ENCODE peak calls at places on chromosomes 13 and 19, in eight cellular contexts. H, O, K, W, C, F, M and G are unnamed samples.

GRCh38 chr19:18202759-18203407 is 959 bp downstream of the RAB3A start:
- DNase-seq in M (no peak), C (no peak), H (peak), K (peak), F (peak), O (no peak), W (no peak), G (no peak)

GRCh38 chr13:60591348-60591747 is 194.3 kb downstream of the TDRD3 start:
- DNase-seq in C (peak), H (no peak), O (no peak), K (no peak), M (no peak), W (no peak), F (no peak), G (no peak)

GRCh38 chr13:44236370-44236769 is 137.3 kb upstream of the SERP2 start:
- DNase-seq in C (peak), W (no peak), H (no peak), K (no peak), M (no peak), O (no peak), F (no peak), G (no peak)

GRCh38 chr19:18230941-18231734 is 4.9 kb upstream of the PDE4C start:
- DNase-seq in O (no peak), F (no peak), W (no peak), C (peak), M (no peak), K (peak), H (no peak), G (no peak)

GRCh38 chr19:10139952-10140351 is 20.3 kb upstream of the EIF3G start:
- DNase-seq in O (no peak), F (no peak), M (no peak), C (no peak), K (no peak), H (no peak), W (no peak), G (no peak)

GRCh38 chr19:14479985-14480694 is 5.0 kb upstream of the PTGER1 start:
- DNase-seq in C (no peak), H (peak), M (peak), F (peak), W (no peak), O (peak), K (no peak), G (peak)

GRCh38 chr13:74250738-74251190 is 116.6 kb upstream of the KLF12 start:
- DNase-seq in M (no peak), H (no peak), W (no peak), K (no peak), C (peak), O (no peak), F (no peak), G (no peak)

GRCh38 chr13:76887070-76887563 is 912 bp upstream of the KCTD12 start:
- DNase-seq in M (peak), W (no peak), H (peak), O (no peak), F (no peak), K (peak), C (no peak), G (no peak)

GRCh38 chr19:7356899-7357627 is 8.3 kb downstream of the ARHGEF18 start:
- DNase-seq in C (no peak), H (no peak), O (no peak), M (no peak), W (no peak), K (no peak), F (no peak), G (no peak)

GRCh38 chr19:38849746-38850230 is at the start of gene HNRNPL:
- DNase-seq in F (peak), W (no peak), M (peak), O (peak), C (no peak), K (no peak), H (peak), G (peak)

GRCh38 chr19:17860993-17861360 is 1.3 kb downstream of the RPL18A start:
- DNase-seq in O (no peak), F (no peak), W (no peak), M (no peak), H (no peak), K (no peak), C (no peak), G (no peak)

GRCh38 chr19:51712461-51713081 is 11.2 kb downstream of the HAS1 start:
- DNase-seq in C (no peak), O (no peak), W (no peak), F (peak), K (no peak), M (no peak), H (peak), G (peak)

GRCh38 chr13:27140060-27140459 is 31.6 kb downstream of the USP12 start:
- DNase-seq in K (no peak), O (no peak), W (no peak), F (no peak), C (no peak), M (no peak), H (no peak), G (no peak)

GRCh38 chr13:80151016-80151415 is 189.9 kb downstream of the SPRY2 start:
- DNase-seq in F (no peak), C (no peak), M (no peak), O (no peak), H (no peak), W (no peak), K (no peak), G (no peak)

GRCh38 chr13:100392709-100393630 is 195.6 kb downstream of the GGACT start:
- DNase-seq in F (peak), M (no peak), C (peak), W (peak), H (no peak), K (peak), O (no peak), G (peak)

GRCh38 chr19:54248016-54248601 is 5.5 kb upstream of the LILRA6 start:
- DNase-seq in M (no peak), W (no peak), C (peak), H (no peak), O (no peak), F (peak), K (no peak), G (no peak)

GRCh38 chr13:35139591-35139990 is 197.5 kb downstream of the NBEA start:
- DNase-seq in M (no peak), K (no peak), H (no peak), W (peak), C (peak), F (no peak), O (no peak), G (no peak)

GRCh38 chr19:47699360-47699917 is 13.8 kb upstream of the EHD2 start:
- DNase-seq in K (peak), O (no peak), H (peak), W (no peak), F (peak), C (no peak), M (peak), G (peak)

GRCh38 chr19:15836595-15837398 is 21.3 kb upstream of the OR10H1 start:
- DNase-seq in O (no peak), W (peak), K (peak), F (peak), M (no peak), H (no peak), C (peak), G (peak)

GRCh38 chr19:15846923-15847322 is 31.5 kb upstream of the OR10H1 start:
- DNase-seq in C (no peak), M (no peak), F (no peak), H (no peak), W (no peak), O (no peak), K (no peak), G (no peak)

GRCh38 chr19:15843186-15843585 is 27.7 kb upstream of the OR10H1 start:
- DNase-seq in M (no peak), H (no peak), W (no peak), F (no peak), K (no peak), C (no peak), O (no peak), G (no peak)

GRCh38 chr19:15840833-15841232 is 25.4 kb upstream of the OR10H1 start:
- DNase-seq in K (no peak), H (no peak), M (no peak), F (no peak), O (no peak), W (no peak), C (no peak), G (no peak)

DNA sequence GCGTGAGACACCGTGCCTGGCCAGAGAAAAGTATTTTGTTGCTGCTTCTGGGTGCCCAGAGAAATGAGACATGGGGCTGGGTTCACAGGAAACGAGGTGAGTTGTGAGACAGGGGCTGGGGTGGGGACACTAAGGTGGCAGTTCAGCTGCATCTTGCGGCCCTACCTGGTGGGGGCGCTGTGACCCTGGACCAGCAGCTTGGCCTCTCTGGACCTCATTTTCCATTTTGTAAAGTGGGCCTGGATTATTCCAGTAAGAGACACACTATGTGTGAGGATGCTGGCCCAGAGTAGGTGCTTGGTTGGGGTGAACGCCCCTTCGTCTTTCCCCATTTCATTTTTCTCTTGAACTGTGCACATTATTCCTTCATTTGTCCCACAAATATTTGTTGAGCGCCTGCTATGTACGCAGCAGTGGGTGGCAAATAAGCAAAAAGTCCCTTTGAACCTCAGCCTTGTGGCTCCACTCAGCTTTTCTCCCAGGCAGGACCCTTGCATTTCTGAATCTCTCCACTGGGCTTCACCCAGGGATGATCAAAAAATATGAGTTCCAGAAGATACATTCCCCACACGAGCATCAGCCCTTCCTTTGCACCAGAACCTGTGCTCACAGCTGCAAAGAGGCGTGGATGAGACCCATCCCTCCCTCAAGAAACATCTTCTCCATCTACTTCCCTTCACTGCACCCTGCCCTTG is 26.6 kb upstream of the OR10H1 start:
- DNase-seq in F (peak), M (no peak), O (no peak), K (no peak), H (no peak), W (no peak), C (no peak), G (no peak)
- TF ChIP-seq CTCF in F (peak), M (no peak), O (no peak), K (no peak), H (no peak), W (no peak), C (no peak), G (no peak)

GRCh38 chr13:99174533-99175100 is 26.0 kb upstream of the UBAC2 start:
- DNase-seq in O (no peak), W (no peak), H (no peak), C (no peak), M (no peak), K (no peak), F (no peak), G (no peak)
- TF ChIP-seq CTCF in O (no peak), W (no peak), H (no peak), C (no peak), M (no peak), K (no peak), F (no peak), G (no peak)

GRCh38 chr13:110138700-110139036 is 168.3 kb downstream of the COL4A1 start:
- DNase-seq in K (no peak), W (no peak), F (no peak), C (no peak), M (no peak), O (no peak), H (no peak), G (no peak)

GRCh38 chr13:110138009-110138699 is 168.8 kb downstream of the COL4A1 start:
- DNase-seq in C (peak), H (peak), O (no peak), W (no peak), M (no peak), F (peak), K (peak), G (peak)

GRCh38 chr13:110136660-110137585 is 170.0 kb downstream of the COL4A1 start:
- DNase-seq in O (no peak), H (no peak), F (no peak), C (no peak), W (no peak), M (no peak), K (no peak), G (peak)

GRCh38 chr13:110135977-110136597 is 170.9 kb downstream of the COL4A1 start:
- DNase-seq in F (no peak), W (no peak), H (peak), K (no peak), C (no peak), O (peak), M (no peak), G (no peak)

GRCh38 chr13:110137677-110138008 is 169.3 kb downstream of the COL4A1 start:
- DNase-seq in O (no peak), K (no peak), C (peak), F (peak), H (no peak), M (no peak), W (no peak), G (peak)
- TF ChIP-seq CTCF in O (peak), K (no peak), C (peak), F (no peak), H (no peak), M (peak), W (no peak), G (peak)

DNA sequence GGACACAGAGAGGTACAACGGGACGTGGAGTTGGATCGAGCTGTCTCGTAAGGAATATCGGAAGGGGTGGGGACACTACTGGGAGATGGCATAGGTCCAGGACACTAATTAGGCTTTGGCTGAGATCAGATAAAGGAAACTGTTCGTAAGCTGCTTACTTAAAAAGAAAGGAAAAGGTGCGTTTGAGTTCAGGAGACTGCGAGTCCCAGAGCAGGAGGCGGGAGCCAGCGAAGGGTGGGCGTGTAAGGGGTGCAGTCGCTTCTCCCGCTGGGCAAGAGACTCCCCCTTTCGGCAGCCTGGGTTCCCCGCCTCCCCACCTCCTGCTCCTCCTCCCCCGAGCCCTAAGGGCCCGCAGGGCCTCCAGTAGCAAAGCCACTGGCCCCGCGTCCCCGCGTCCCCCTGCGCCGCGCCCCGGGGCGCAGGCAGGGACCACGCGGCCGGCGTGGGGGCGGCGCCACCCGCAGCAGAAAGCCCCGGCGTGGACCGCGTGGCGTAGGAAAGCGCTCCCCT is 571 bp downstream of the ABCC4 start:
- DNase-seq in M (peak), W (peak), K (peak), O (peak), H (peak), F (peak), C (peak), G (peak)
- TF ChIP-seq CTCF in M (no peak), W (no peak), K (no peak), O (no peak), H (no peak), F (no peak), C (no peak), G (no peak)

GRCh38 chr19:22603518-22604440 is 30.3 kb upstream of the ZNF492 start:
- DNase-seq in M (no peak), W (no peak), H (no peak), K (no peak), F (no peak), O (no peak), C (no peak), G (no peak)
- TF ChIP-seq CTCF in M (no peak), W (no peak), H (no peak), K (no peak), F (no peak), O (no peak), C (no peak), G (no peak)

GRCh38 chr19:3625996-3626472 is 556 bp downstream of the CACTIN start:
- DNase-seq in M (no peak), H (no peak), K (no peak), W (no peak), O (no peak), F (peak), C (no peak), G (no peak)

GRCh38 chr19:3622224-3622623 is 4.4 kb downstream of the CACTIN start:
- DNase-seq in M (no peak), H (no peak), O (no peak), W (no peak), C (no peak), K (no peak), F (no peak), G (no peak)

GRCh38 chr19:3627351-3627723 is 747 bp upstream of the CACTIN start:
- DNase-seq in H (no peak), F (no peak), C (no peak), W (no peak), O (no peak), M (no peak), K (no peak), G (no peak)

GRCh38 chr19:3623716-3624115 is 2.9 kb downstream of the CACTIN start:
- DNase-seq in O (no peak), H (no peak), F (no peak), M (no peak), W (no peak), C (no peak), K (no peak), G (no peak)

DNA sequence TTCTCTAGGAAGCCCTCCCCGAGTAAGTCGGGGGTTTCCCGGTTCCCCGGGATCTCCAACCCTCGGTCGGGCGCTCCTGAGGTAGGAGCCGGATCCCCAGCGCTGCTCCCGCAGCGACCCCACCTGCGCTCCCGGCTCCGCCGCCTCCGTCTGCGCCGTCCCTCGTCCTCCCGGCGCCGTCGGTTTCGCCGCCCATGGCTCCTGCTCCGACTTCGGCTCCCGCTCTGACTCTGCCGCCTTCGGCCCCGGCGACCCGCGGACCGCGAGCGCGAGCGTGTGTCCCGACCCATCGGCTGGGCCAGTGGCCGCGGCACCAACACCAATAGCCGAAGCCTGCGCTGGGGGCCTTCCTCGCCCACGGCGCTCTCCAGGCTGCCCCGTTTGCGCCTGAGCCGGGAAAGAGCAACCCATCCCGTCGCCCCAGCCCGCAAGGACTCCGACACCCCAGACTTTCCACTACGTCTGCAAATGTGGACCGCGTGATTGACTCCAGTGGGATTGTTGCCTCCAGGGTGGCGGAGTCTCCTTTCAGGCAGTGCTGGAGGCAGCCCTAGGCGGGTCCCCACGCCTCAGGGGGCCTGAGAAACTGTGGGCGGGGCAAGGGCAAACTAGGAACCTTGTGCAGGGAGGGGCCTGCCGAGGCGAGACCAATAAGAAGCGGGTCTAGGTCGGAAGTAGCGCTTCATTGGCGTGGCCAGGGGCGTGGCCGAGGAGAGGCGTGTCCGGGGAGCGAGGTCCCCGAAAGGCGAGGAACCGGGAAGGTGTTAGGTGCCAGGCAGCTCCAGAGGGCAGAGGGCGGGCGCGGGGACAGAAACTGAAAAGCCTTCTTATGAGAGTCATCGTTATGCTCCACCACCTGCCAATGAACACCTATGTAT is at the start of gene CACTIN:
- DNase-seq in O (peak), C (peak), F (peak), K (peak), M (peak), W (peak), H (peak), G (peak)
- TF ChIP-seq CTCF in O (no peak), C (no peak), F (no peak), K (peak), M (no peak), W (no peak), H (no peak), G (no peak)

GRCh38 chr19:3852614-3853254 is 16.1 kb downstream of the ZFR2 start:
- DNase-seq in C (peak), K (no peak), H (no peak), F (peak), W (peak), M (no peak), O (no peak), G (no peak)
- TF ChIP-seq CTCF in C (peak), K (no peak), H (no peak), F (no peak), W (peak), M (peak), O (peak), G (peak)